ENCODE peak calls at places on chromosomes 16 and 17, in six cellular contexts. G, W, U, E, A and L are unnamed samples.

GRCh38 chr17:73580311-73580710 is 63.9 kb downstream of the SDK2 start:
- DNase-seq in G (no peak), U (no peak), E (no peak), W (no peak), A (no peak), L (no peak)

GRCh38 chr17:63082273-63082861 is 116.3 kb downstream of the TANC2 start:
- DNase-seq in A (no peak), U (no peak), W (no peak), G (no peak), E (peak), L (peak)

GRCh38 chr17:42034059-42034458 is 14.2 kb downstream of the NKIRAS2 start:
- DNase-seq in E (no peak), A (no peak), W (no peak), U (no peak), G (no peak), L (no peak)

GRCh38 chr17:61238455-61238933 is 161.1 kb upstream of the TBX2 start:
- DNase-seq in G (no peak), U (no peak), W (no peak), E (no peak), A (no peak), L (no peak)

GRCh38 chr17:13736915-13737314 is 135.2 kb upstream of the HS3ST3A1 start:
- DNase-seq in A (no peak), U (no peak), E (peak), G (no peak), W (no peak), L (no peak)

GRCh38 chr17:49952912-49953497 is 16.0 kb upstream of the DLX4 start:
- DNase-seq in G (no peak), A (no peak), E (no peak), U (no peak), W (no peak), L (no peak)

GRCh38 chr16:13150181-13150885 is 248.9 kb downstream of the SHISA9 start:
- DNase-seq in A (no peak), U (no peak), W (no peak), G (no peak), E (no peak), L (no peak)

GRCh38 chr16:5571446-5571845 is 473.9 kb upstream of the EEF2KMT start:
- DNase-seq in G (no peak), U (no peak), W (no peak), E (no peak), A (no peak), L (no peak)

GRCh38 chr17:42566215-42566872 is 556 bp upstream of the MLX start:
- DNase-seq in U (no peak), E (no peak), W (no peak), A (no peak), G (no peak), L (no peak)

GRCh38 chr16:10984509-10984908 is 40.1 kb downstream of the CLEC16A start:
- DNase-seq in W (no peak), G (no peak), E (peak), U (no peak), A (no peak), L (no peak)

GRCh38 chr17:66713533-66714042 is 121.3 kb upstream of the CACNG5 start:
- DNase-seq in W (no peak), G (no peak), A (no peak), U (no peak), E (no peak), L (no peak)

GRCh38 chr17:79960788-79961522 is 74.7 kb downstream of the TBC1D16 start:
- DNase-seq in W (no peak), U (no peak), E (no peak), A (no peak), G (no peak), L (no peak)

GRCh38 chr16:66927012-66927436 is 1.7 kb upstream of the RRAD start:
- DNase-seq in W (no peak), G (no peak), E (peak), U (no peak), A (no peak), L (peak)